ENCODE peak calls at places on chromosomes 1 and 21, in four cellular contexts. U is EL; R is naive thymus-derived CD8-positive, alpha-beta T cell; J is pancreas. N is an unnamed sample.

GRCh38 chr1:96487961-96488360 is 233.6 kb upstream of the PTBP2 start:
- DNase-seq in U (no peak), R (no peak), J (no peak), N (no peak)

GRCh38 chr1:197180252-197180878 is 33.9 kb upstream of the ASPM start:
- DNase-seq in U (peak; percentile 67), R (peak; percentile 39), J (no peak), N (no peak)

GRCh38 chr21:37496972-37497371 is 130.4 kb downstream of the DYRK1A start:
- DNase-seq in U (no peak), R (no peak), J (no peak), N (no peak)

GRCh38 chr1:208461680-208462079 is 217.5 kb upstream of the PLXNA2 start:
- DNase-seq in U (no peak), R (no peak), J (no peak), N (no peak)

GRCh38 chr1:11858968-11859871 is 475 bp upstream of the NPPB start:
- DNase-seq in U (peak; percentile 74), R (peak; percentile 80), J (peak; percentile 75), N (peak; percentile 64)

GRCh38 chr1:210222288-210223006 is 10.1 kb upstream of the SERTAD4 start:
- DNase-seq in U (no peak), R (no peak), J (no peak), N (no peak)

GRCh38 chr1:109687641-109688499 is at the start of gene GSTM1:
- DNase-seq in U (no peak), R (peak; percentile 81), J (no peak), N (no peak)

GRCh38 chr1:31434101-31434871 is 21.3 kb downstream of the SERINC2 start:
- DNase-seq in U (no peak), R (no peak), J (no peak), N (peak; percentile 43)

GRCh38 chr1:226731257-226731893 is 7.7 kb downstream of the ITPKB start:
- DNase-seq in U (no peak), R (peak; percentile 32), J (no peak), N (no peak)

GRCh38 chr1:151537112-151537511 is 3.0 kb upstream of the TUFT1 start:
- DNase-seq in U (peak; percentile 98), R (no peak), J (no peak), N (no peak)

GRCh38 chr1:94648225-94649007 is 106.9 kb upstream of the F3 start:
- DNase-seq in U (peak; percentile 99), R (no peak), J (peak; percentile 78), N (peak; percentile 79)

GRCh38 chr1:185045793-185046441 is 559 bp downstream of the RNF2 start:
- DNase-seq in U (peak; percentile 55), R (peak; percentile 30), J (peak; percentile 37), N (no peak)

GRCh38 chr1:5348732-5349465 is 643.3 kb downstream of the NPHP4 start:
- DNase-seq in U (no peak), R (peak; percentile 21), J (no peak), N (no peak)

GRCh38 chr1:156143765-156144489 is 9.5 kb upstream of the SEMA4A start:
- DNase-seq in U (peak; percentile 82), R (no peak), J (peak; percentile 11), N (no peak)

GRCh38 chr1:218460367-218460766 is 115.2 kb downstream of the TGFB2 start:
- DNase-seq in U (peak; percentile 77), R (no peak), J (no peak), N (no peak)

GRCh38 chr1:72846891-72847290 is 564.6 kb upstream of the NEGR1 start:
- DNase-seq in U (no peak), R (no peak), J (no peak), N (no peak)

GRCh38 chr1:51535006-51535592 is 16.0 kb upstream of the EPS15 start:
- DNase-seq in U (peak; percentile 67), R (peak; percentile 36), J (no peak), N (peak; percentile 68)

N was measured in ureter.